ENCODE peak calls at places on chromosome 11, in nine cellular contexts. T is BJ, R is right atrium auricular region, H is MM.1S, Y is cardiac fibroblast, V is SK-N-SH, A is HCT116, W is A549, K is ovary. P is an unnamed sample.

GRCh38 chr11:85759915-85760314 is 51.0 kb downstream of the SYTL2 start:
- DNase-seq in Y (peak), A (peak), H (no peak), T (peak), R (no peak), V (no peak), W (peak), K (no peak), P (peak)

GRCh38 chr11:122342089-122342749 is 226.2 kb upstream of the BLID start:
- DNase-seq in T (no peak), Y (peak), K (no peak), V (no peak), H (no peak), R (no peak), W (peak), A (peak), P (no peak)

GRCh38 chr11:105960252-105961245 is 61.5 kb downstream of the MSANTD4 start:
- DNase-seq in R (no peak), Y (no peak), H (no peak), V (no peak), K (no peak), A (no peak), T (no peak), W (no peak), P (no peak)

GRCh38 chr11:26992031-26992541 is 1.8 kb upstream of the FIBIN start:
- DNase-seq in H (no peak), R (no peak), T (peak), K (no peak), Y (peak), V (no peak), W (no peak), A (no peak), P (peak)

GRCh38 chr11:78227906-78228305 is 39.2 kb downstream of the USP35 start:
- DNase-seq in R (peak), K (no peak), Y (no peak), T (no peak), A (no peak), W (no peak), V (no peak), H (no peak), P (no peak)

GRCh38 chr11:100941033-100941432 is 188.6 kb downstream of the PGR start:
- DNase-seq in Y (no peak), A (no peak), H (no peak), K (no peak), R (no peak), W (no peak), V (no peak), T (no peak), P (no peak)

GRCh38 chr11:99638073-99638553 is 617.4 kb downstream of the CNTN5 start:
- DNase-seq in R (no peak), T (no peak), A (no peak), W (no peak), H (no peak), Y (no peak), K (no peak), V (no peak), P (no peak)

GRCh38 chr11:112538529-112538928 is 277.9 kb upstream of the PLET1 start:
- DNase-seq in A (no peak), V (no peak), K (no peak), W (no peak), R (no peak), Y (no peak), H (no peak), T (no peak), P (no peak)

GRCh38 chr11:41201156-41201555 is 258.3 kb downstream of the LRRC4C start:
- DNase-seq in H (peak), Y (peak), A (no peak), T (no peak), V (peak), W (peak), R (no peak), K (no peak), P (no peak)

GRCh38 chr11:116502641-116503061 is 270.1 kb downstream of the BUD13 start:
- DNase-seq in Y (no peak), H (no peak), K (no peak), T (no peak), W (no peak), R (no peak), V (no peak), A (no peak), P (no peak)

GRCh38 chr11:47983464-47984397 is 3.4 kb downstream of the PTPRJ start:
- DNase-seq in V (no peak), H (peak), R (no peak), K (no peak), Y (peak), W (peak), T (no peak), A (no peak), P (no peak)

GRCh38 chr11:134463716-134464115 is 51.7 kb upstream of the B3GAT1 start:
- DNase-seq in Y (no peak), W (no peak), H (no peak), K (no peak), A (no peak), R (no peak), V (no peak), T (no peak), P (no peak)

GRCh38 chr11:1125803-1126202 is 31.9 kb upstream of the MUC5AC start:
- DNase-seq in R (no peak), W (no peak), H (no peak), V (no peak), T (no peak), Y (no peak), A (no peak), K (no peak), P (no peak)

GRCh38 chr11:83292709-83293435 is 6.7 kb upstream of the CCDC90B start:
- DNase-seq in Y (peak), T (no peak), K (no peak), A (peak), H (peak), V (peak), R (no peak), W (peak), P (peak)

DNA sequence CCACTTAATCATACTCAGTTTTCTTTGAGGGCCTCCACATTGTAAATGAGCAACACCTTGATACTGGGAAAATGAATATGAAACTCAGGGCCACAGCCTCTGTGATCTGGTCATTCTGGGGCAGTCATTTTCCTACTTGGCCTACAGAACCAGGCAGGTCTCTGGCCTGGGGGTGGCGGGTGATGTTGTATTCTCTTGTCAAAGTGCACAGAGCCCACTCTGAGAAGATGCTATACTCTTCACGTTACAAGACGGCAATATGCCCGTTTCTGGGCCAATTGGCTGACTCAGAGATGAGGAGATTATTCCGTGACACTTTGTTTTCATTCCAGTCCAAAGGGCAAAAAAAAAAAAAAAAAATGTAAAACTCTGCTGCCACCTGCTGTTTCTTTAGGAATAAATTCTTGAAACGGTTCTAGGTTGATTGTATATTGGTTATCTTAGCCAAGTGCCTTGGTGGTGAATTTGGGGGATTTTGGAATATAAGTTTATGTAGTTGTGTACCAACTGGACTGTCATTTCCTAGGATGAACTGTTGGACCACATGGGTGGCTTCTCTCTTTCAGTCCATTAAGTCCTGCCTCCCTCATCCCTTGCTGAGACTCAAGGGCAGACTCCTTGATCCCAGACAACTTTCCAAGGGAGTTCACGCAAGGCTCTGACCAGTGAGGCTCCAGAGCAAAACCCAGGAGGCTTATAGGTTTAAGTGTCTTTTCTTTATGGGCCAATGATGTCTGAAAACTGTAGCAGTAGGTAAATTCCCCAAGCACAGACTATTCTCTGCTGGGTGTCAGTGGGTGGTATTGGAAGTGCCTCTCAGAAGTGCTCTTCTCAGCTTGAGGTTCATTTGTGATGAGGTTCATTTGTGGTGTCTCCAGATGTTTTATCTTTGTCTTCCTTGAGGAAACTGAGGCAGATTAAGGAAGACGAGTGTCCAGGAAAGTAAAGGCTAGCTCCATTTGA is 18.2 kb downstream of the ADM start:
- DNase-seq in W (peak), K (peak), H (peak), T (peak), Y (peak), V (peak), A (peak), R (peak), P (no peak)
- TF ChIP-seq CTCF in W (peak), K (peak), H (peak), T (peak), Y (peak), V (peak), A (peak), R (no peak), P (peak)

DNA sequence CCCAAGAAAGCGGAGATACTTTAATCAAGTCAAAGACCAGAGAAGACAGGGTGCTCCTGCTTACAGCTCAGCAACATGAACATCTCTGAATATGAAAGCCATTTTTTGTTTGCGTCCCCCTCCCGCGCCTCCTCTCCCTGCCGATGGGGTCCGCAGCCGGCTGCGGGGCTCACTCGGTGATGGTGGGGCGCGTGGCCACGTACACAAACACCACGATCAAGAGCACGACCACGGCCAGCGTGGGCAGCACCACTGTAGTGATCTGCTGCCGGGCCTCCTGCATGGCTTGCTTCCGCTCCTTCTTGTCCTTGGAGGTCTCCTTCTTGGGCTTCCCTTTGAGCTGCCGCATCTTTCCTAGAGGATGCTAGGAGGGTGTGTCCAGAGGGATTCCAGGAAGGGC is 64.3 kb downstream of the SMCO4 start:
- DNase-seq in T (no peak), Y (no peak), R (no peak), H (no peak), V (no peak), W (no peak), K (no peak), A (no peak), P (no peak)
- H3K4me3 ChIP-seq in T (no peak), Y (no peak), R (no peak), H (no peak), V (no peak), W (no peak), K (no peak), A (no peak), P (no peak)

GRCh38 chr11:111514216-111515031 is at the start of gene HOATZ:
- DNase-seq in R (no peak), W (no peak), H (no peak), T (no peak), V (peak), A (no peak), K (no peak), Y (peak), P (no peak)
- TF ChIP-seq CTCF in R (no peak), W (no peak), H (no peak), T (peak), V (peak), A (no peak), K (no peak), Y (peak), P (no peak)

GRCh38 chr11:108500721-108501120 is 2.5 kb upstream of the POGLUT3 start:
- DNase-seq in H (no peak), A (no peak), T (no peak), Y (no peak), V (no peak), R (no peak), K (no peak), W (no peak), P (no peak)

GRCh38 chr11:108500169-108500568 is 2.0 kb upstream of the POGLUT3 start:
- DNase-seq in Y (no peak), R (no peak), V (no peak), K (no peak), A (no peak), W (no peak), T (no peak), H (no peak), P (no peak)

GRCh38 chr11:108497317-108498045 is 703 bp downstream of the POGLUT3 start:
- DNase-seq in T (peak), H (peak), K (peak), V (peak), A (peak), W (peak), Y (peak), R (peak), P (peak)

GRCh38 chr11:108498046-108498815 is at the start of gene POGLUT3:
- DNase-seq in R (peak), Y (peak), V (peak), K (peak), W (peak), A (no peak), H (peak), T (no peak), P (no peak)

DNA sequence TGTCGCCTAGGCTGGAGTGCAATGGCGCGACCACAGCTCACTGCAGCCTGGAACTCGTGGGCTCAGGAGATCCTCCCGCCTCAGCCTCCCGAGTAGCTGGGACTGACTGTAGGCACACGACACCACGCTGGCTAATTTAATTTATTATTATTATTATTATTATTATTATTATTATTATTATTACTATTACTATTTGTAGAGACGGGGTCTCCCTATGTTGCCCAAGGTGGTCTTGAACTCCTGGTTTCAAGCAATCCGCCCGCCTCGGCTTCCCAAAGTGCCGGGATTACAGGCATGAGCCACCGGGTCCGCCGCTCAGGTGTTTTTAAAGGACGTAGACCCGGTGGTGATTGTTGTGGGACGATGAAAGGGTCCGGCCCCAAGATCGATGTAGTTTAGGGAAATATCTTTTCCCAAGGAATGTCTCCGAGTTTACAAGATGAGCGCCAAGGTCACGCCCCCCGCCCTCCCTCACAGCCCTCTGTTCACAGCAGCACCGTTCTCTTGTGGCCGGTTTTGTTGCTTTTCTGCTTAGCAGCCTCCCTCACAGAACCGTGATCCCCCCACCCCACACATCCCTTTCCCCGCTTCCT is 728 bp upstream of the POGLUT3 start:
- DNase-seq in R (no peak), H (no peak), A (no peak), T (no peak), V (no peak), Y (no peak), W (no peak), K (peak), P (no peak)
- H3K4me3 ChIP-seq in R (peak), H (peak), A (peak), T (peak), V (peak), Y (peak), W (peak), K (peak), P (peak)

DNA sequence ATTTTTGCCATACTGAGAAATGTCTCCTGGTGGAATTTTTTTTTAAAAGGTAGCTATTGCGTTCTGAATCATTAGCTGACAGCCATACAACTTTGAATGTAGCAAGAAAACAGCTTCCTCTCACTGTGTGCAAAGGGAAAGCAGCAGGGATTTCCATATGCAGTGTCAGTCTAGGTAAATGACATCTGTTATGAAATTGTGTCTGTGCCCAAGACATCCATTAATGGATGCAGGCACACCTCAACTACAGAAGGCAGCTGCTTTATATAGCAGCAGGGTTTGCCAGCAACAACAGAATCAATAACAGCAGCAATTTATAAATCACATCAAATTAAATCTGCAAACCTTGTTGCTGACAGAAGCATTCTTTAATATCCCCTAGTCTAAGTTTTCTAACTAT is 745.2 kb upstream of the RAG2 start:
- DNase-seq in A (no peak), Y (no peak), W (no peak), H (no peak), T (no peak), V (no peak), K (no peak), R (no peak), P (no peak)
- TF ChIP-seq CTCF in A (no peak), Y (no peak), W (no peak), H (no peak), T (no peak), V (no peak), K (no peak), R (no peak), P (no peak)

DNA sequence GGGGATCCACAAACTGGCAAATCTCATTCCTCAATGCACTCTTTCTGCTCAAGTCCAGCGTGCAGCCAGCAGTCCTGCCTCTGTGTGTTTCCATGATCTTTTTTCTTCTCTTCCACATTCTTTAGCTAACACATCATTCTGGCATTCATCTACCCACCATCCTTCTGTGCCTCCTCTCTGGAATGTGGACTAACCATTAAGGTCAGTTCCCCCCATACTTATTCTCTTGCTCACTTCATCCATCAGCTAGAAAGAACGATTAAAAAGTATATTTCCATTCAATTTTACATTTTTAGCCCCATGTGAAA is 7.8 kb downstream of the KIRREL3 start:
- DNase-seq in K (no peak), A (no peak), V (no peak), R (no peak), W (peak), T (peak), H (no peak), Y (peak), P (peak)
- H3K4me3 ChIP-seq in K (no peak), A (no peak), V (peak), R (no peak), W (peak), T (peak), H (no peak), Y (no peak), P (peak)